ENCODE peak calls at places on chromosome 22, in ten cellular contexts. F, H, O, Q, A, B, C, U, D and L are unnamed samples. For H3K9me3 and H3K27me3, the result is how much of the 10 kb centered on the place peaks cover.

GRCh38 chr22:31920306-31920705 is 24.0 kb upstream of the YWHAH start:
- DNase-seq in F (no peak), H (no peak), O (no peak), Q (no peak), A (no peak), B (no peak), C (no peak), U (no peak), D (no peak), L (no peak)

GRCh38 chr22:19723165-19723989 is at the start of gene GP1BB:
- DNase-seq in F (no peak), H (peak), O (no peak), Q (no peak), A (no peak), B (peak), C (no peak), U (peak), D (no peak), L (no peak)

GRCh38 chr22:26763633-26764295 is 106.4 kb downstream of the MIAT start:
- DNase-seq in F (peak), H (no peak), O (peak), Q (peak), A (peak), B (no peak), C (no peak), U (no peak), D (no peak), L (peak)

GRCh38 chr22:19524170-19525115 is at the start of gene CLDN5:
- DNase-seq in F (no peak), H (peak), O (peak), Q (peak), A (no peak), B (no peak), C (no peak), U (peak), D (peak), L (no peak)

GRCh38 chr22:43001271-43002197 is 13.4 kb downstream of the PACSIN2 start:
- DNase-seq in F (peak), H (peak), O (no peak), Q (peak), A (no peak), B (no peak), C (no peak), U (no peak), D (no peak), L (no peak)

GRCh38 chr22:32737811-32738210 is 63.7 kb upstream of the TIMP3 start:
- DNase-seq in F (no peak), H (no peak), O (no peak), Q (peak), A (no peak), B (no peak), C (no peak), U (no peak), D (no peak), L (no peak)

GRCh38 chr22:43734370-43735005 is 77.6 kb downstream of the EFCAB6 start:
- DNase-seq in F (no peak), H (no peak), O (no peak), Q (no peak), A (no peak), B (no peak), C (no peak), U (no peak), D (no peak), L (no peak)

GRCh38 chr22:48894804-48895250 is 932.8 kb downstream of the BRD1 start:
- DNase-seq in F (no peak), H (no peak), O (no peak), Q (no peak), A (no peak), B (no peak), C (no peak), U (no peak), D (no peak), L (no peak)

GRCh38 chr22:29799217-29799680 is 32.1 kb downstream of the UQCR10 start:
- DNase-seq in F (peak), H (peak), O (peak), Q (peak), A (peak), B (no peak), C (peak), U (peak), D (no peak), L (peak)

GRCh38 chr22:22076937-22077703 is 94.5 kb upstream of the TOP3B start:
- DNase-seq in F (no peak), H (no peak), O (no peak), Q (peak), A (peak), B (no peak), C (no peak), U (no peak), D (no peak), L (peak)

GRCh38 chr22:35905894-35906293 is 122.7 kb downstream of the RBFOX2 start:
- DNase-seq in F (no peak), H (no peak), O (no peak), Q (no peak), A (no peak), B (no peak), C (no peak), U (no peak), D (no peak), L (no peak)

GRCh38 chr22:19767427-19768380 is 7.1 kb downstream of the TBX1 start:
- DNase-seq in F (peak), H (no peak), O (peak), Q (no peak), A (no peak), B (no peak), C (no peak), U (peak), D (no peak), L (no peak)

GRCh38 chr22:27173530-27173929 is 516.1 kb downstream of the MIAT start:
- DNase-seq in F (no peak), H (no peak), O (no peak), Q (no peak), A (no peak), B (no peak), C (no peak), U (no peak), D (no peak), L (no peak)

GRCh38 chr22:26477341-26477731 is 6.2 kb downstream of the HPS4 start:
- DNase-seq in F (no peak), H (no peak), O (no peak), Q (no peak), A (no peak), B (no peak), C (no peak), U (no peak), D (no peak), L (no peak)

GRCh38 chr22:37138879-37139561 is 10.7 kb downstream of the IL2RB start:
- DNase-seq in F (no peak), H (no peak), O (no peak), Q (no peak), A (no peak), B (no peak), C (no peak), U (no peak), D (no peak), L (no peak)

GRCh38 chr22:19974233-19974861 is 32.7 kb upstream of the TXNRD2 start:
- DNase-seq in F (peak), H (peak), O (peak), Q (peak), A (no peak), B (peak), C (no peak), U (no peak), D (peak), L (peak)

GRCh38 chr22:20904008-20904979 is 12.9 kb upstream of the CRKL start:
- DNase-seq in F (peak), H (no peak), O (peak), Q (peak), A (peak), B (no peak), C (no peak), U (no peak), D (no peak), L (peak)

GRCh38 chr22:33811686-33812085 is 108.6 kb downstream of the LARGE1 start:
- DNase-seq in F (no peak), H (no peak), O (peak), Q (peak), A (no peak), B (no peak), C (peak), U (peak), D (no peak), L (peak)

GRCh38 chr22:49372530-49373288 is 455.0 kb downstream of the BRD1 start:
- DNase-seq in F (peak), H (no peak), O (no peak), Q (no peak), A (no peak), B (no peak), C (no peak), U (no peak), D (no peak), L (peak)

GRCh38 chr22:24157783-24158170 is 23.5 kb upstream of the SUSD2 start:
- DNase-seq in F (no peak), H (no peak), O (no peak), Q (no peak), A (no peak), B (no peak), C (peak), U (no peak), D (no peak), L (peak)
- H3K4me3 ChIP-seq in F (no peak), H (peak), O (no peak), Q (no peak), A (no peak), B (no peak), C (peak), U (peak), D (no peak), L (no peak)

GRCh38 chr22:47449508-47450270 is 687.2 kb downstream of the TBC1D22A start:
- DNase-seq in F (no peak), H (no peak), O (no peak), Q (no peak), A (no peak), B (no peak), C (no peak), U (no peak), D (no peak), L (no peak)
- H3K9me3 ChIP-seq in F (under half), H (under half), O (under half), Q (under half), A (under half), B (under half), C (under half), U (under half), D (under half), L (under half)

GRCh38 chr22:38464992-38465672 is 2.8 kb upstream of the KDELR3 start:
- DNase-seq in F (no peak), H (peak), O (no peak), Q (no peak), A (no peak), B (no peak), C (no peak), U (no peak), D (no peak), L (no peak)
- H3K27me3 ChIP-seq in F (under half), H (under half), O (under half), Q (under half), A (under half), B (under half), C (under half), U (under half), D (under half), L (under half)

GRCh38 chr22:39242809-39243442 is 1.9 kb downstream of the PDGFB start:
- DNase-seq in F (peak), H (no peak), O (no peak), Q (no peak), A (peak), B (no peak), C (no peak), U (no peak), D (no peak), L (no peak)

GRCh38 chr22:39241632-39242388 is 3.0 kb downstream of the PDGFB start:
- DNase-seq in F (no peak), H (no peak), O (no peak), Q (no peak), A (no peak), B (no peak), C (no peak), U (no peak), D (no peak), L (no peak)

GRCh38 chr22:39239561-39240423 is 5.0 kb downstream of the PDGFB start:
- DNase-seq in F (no peak), H (peak), O (no peak), Q (no peak), A (peak), B (no peak), C (no peak), U (no peak), D (no peak), L (no peak)

GRCh38 chr22:39242389-39242808 is 2.4 kb downstream of the PDGFB start:
- DNase-seq in F (no peak), H (no peak), O (no peak), Q (no peak), A (no peak), B (peak), C (no peak), U (no peak), D (no peak), L (no peak)

DNA sequence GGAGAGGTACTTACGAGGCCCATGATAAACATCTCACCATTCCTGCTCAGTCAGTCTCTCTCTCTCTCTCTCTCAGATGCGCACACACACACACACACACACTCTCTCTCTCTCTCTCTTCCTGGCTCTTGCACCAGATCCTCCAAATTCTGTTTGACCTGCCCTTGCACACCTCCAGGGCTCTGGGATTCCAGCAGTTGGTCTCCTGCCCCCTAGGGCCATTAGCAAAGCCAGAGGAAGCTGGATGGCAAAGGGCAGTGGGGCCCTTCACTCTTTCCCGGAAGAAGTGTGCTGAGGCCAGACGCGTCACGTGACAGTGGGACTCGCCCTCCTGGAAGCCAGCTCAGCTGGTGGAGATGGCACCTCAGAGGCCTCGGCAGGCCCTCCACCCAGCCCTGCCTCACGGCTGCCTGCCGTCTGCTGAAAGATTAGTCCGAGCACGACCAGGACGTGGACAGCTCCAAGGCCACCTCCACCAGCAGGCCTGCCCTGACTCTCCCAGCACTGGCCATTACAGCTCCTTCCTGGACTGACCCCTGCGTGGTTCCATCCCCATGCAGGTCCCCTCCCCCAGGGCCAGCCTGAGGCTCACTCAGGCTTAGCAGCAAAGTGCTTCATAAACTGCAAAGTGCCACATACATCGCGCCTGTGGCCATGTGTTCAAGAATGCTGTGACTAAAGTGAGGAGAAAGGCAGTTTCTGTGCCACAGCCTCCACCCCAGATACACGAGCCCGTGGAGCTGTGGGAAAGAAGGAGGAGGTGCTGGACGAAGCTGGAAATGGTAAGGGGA is 3.7 kb downstream of the PDGFB start:
- DNase-seq in F (peak), H (peak), O (no peak), Q (no peak), A (peak), B (peak), C (no peak), U (peak), D (no peak), L (no peak)
- H3K4me3 ChIP-seq in F (peak), H (peak), O (no peak), Q (no peak), A (no peak), B (no peak), C (peak), U (peak), D (no peak), L (no peak)